ENCODE peak calls at places on chromosomes 5 and 9, in five cellular contexts. V is K562, S is HepG2, R is SK-N-SH, J is H1. Y is an unnamed sample.

GRCh38 chr5:95235439-95235982 is 49.4 kb downstream of the MCTP1 start:
- DNase-seq in J (no peak), R (no peak), V (no peak), S (no peak), Y (no peak)

GRCh38 chr5:109748545-109748944 is 58.8 kb downstream of the MAN2A1 start:
- DNase-seq in V (no peak), J (no peak), R (no peak), S (peak), Y (no peak)

GRCh38 chr5:77948476-77948875 is 172.3 kb upstream of the TBCA start:
- DNase-seq in J (no peak), R (no peak), S (no peak), V (no peak), Y (no peak)

GRCh38 chr5:142814122-142814521 is 43.9 kb downstream of the ARHGAP26 start:
- DNase-seq in V (no peak), S (no peak), J (no peak), R (no peak), Y (no peak)

GRCh38 chr9:92325269-92325990 is at the start of the genes CENPP and NOL8:
- DNase-seq in J (peak), S (peak), R (peak), V (peak), Y (peak)

GRCh38 chr5:149150457-149150856 is 9.2 kb downstream of the ABLIM3 start:
- DNase-seq in R (no peak), J (no peak), V (no peak), S (no peak), Y (no peak)

GRCh38 chr5:62268792-62269191 is 37.2 kb upstream of the KIF2A start:
- DNase-seq in J (no peak), R (no peak), S (no peak), V (no peak), Y (no peak)

GRCh38 chr5:107607656-107608368 is 62.9 kb downstream of the EFNA5 start:
- DNase-seq in J (no peak), S (no peak), V (no peak), R (no peak), Y (no peak)

GRCh38 chr5:132394681-132395259 is 25.3 kb downstream of the SLC22A5 start:
- DNase-seq in S (no peak), J (no peak), R (no peak), V (no peak), Y (no peak)

GRCh38 chr9:89837152-89837551 is 232.3 kb downstream of the GADD45G start:
- DNase-seq in J (no peak), S (no peak), R (no peak), V (no peak), Y (no peak)
- TF ChIP-seq EP300 in J (no peak), S (no peak), R (no peak), V (no peak), Y (no peak)

GRCh38 chr5:150525781-150526180 is 17.9 kb downstream of the NDST1 start:
- DNase-seq in R (no peak), V (no peak), J (no peak), S (no peak), Y (no peak)

GRCh38 chr5:150522504-150523464 is 14.9 kb downstream of the NDST1 start:
- DNase-seq in R (no peak), J (no peak), V (no peak), S (peak), Y (no peak)

GRCh38 chr5:150525163-150525562 is 17.2 kb downstream of the NDST1 start:
- DNase-seq in S (no peak), R (no peak), V (no peak), J (no peak), Y (no peak)

GRCh38 chr5:150521939-150522503 is 14.1 kb downstream of the NDST1 start:
- DNase-seq in R (no peak), S (no peak), J (no peak), V (no peak), Y (no peak)

GRCh38 chr5:150523472-150524350 is 15.8 kb downstream of the NDST1 start:
- DNase-seq in S (peak), R (peak), J (no peak), V (peak), Y (no peak)
- TF ChIP-seq TAF1 in S (no peak), R (no peak), J (no peak), V (no peak), Y (no peak)

GRCh38 chr9:123941535-123942070 is 11.7 kb upstream of the DENND1A start:
- DNase-seq in S (no peak), J (no peak), V (no peak), R (no peak), Y (no peak)
- TF ChIP-seq EP300 in S (no peak), J (no peak), V (no peak), R (no peak), Y (no peak)

GRCh38 chr5:126506079-126506478 is 82.9 kb downstream of the GRAMD2B start:
- DNase-seq in S (no peak), V (no peak), J (no peak), R (no peak), Y (no peak)
- TF ChIP-seq TAF1 in S (no peak), V (no peak), J (no peak), R (no peak), Y (no peak)

DNA sequence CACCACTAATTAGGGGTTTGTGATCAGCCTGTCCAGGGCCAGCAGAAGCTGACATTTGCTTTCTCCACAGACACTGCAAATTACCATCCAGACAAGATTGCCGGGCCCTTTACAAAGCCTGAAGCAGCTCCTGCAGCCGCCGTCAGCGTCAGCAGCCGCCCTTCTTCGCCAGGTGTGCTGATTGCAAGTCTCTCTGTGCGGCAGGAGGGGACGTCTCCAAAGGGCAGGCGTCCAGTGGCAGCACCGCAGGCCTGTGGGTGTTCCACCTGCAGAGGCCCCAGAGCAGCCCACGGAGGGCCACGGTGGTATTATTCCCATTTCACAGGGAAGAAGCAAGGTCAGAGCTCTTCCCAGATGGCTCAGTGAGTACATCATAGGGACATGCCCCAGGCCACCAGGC is 108.0 kb upstream of the PPP1R26 start:
- DNase-seq in R (no peak), S (no peak), V (no peak), J (no peak), Y (no peak)
- TF ChIP-seq EP300 in R (no peak), S (no peak), V (no peak), J (no peak), Y (no peak)